ENCODE peak calls at places on chromosomes 2 and 18, in four cellular contexts. One of them, this sample, is unnamed.

GRCh38 chr2:11077411-11077810 is 77.9 kb upstream of the SLC66A3 start:
- DNase-seq in KG1: no peak
- DNase-seq in EL: no peak
- DNase-seq in CD8-positive, alpha-beta T cell: no peak
- DNase-seq in this sample: no peak

GRCh38 chr2:149703281-149703680 is 115.7 kb upstream of the MMADHC start:
- DNase-seq in KG1: no peak
- DNase-seq in EL: no peak
- DNase-seq in CD8-positive, alpha-beta T cell: no peak
- DNase-seq in this sample: no peak

GRCh38 chr2:60109744-60110143 is 443.7 kb downstream of the BCL11A start:
- DNase-seq in KG1: no peak
- DNase-seq in EL: no peak
- DNase-seq in CD8-positive, alpha-beta T cell: no peak
- DNase-seq in this sample: no peak

GRCh38 chr2:219501441-219501840 is 2.8 kb downstream of the GMPPA start:
- DNase-seq in KG1: no peak
- DNase-seq in EL: no peak
- DNase-seq in CD8-positive, alpha-beta T cell: no peak
- DNase-seq in this sample: no peak

GRCh38 chr2:162506706-162507105 is 162.8 kb downstream of the GCA start:
- DNase-seq in KG1: no peak
- DNase-seq in EL: no peak
- DNase-seq in CD8-positive, alpha-beta T cell: no peak
- DNase-seq in this sample: no peak

GRCh38 chr2:28681216-28681981 is 70.2 kb upstream of the PPP1CB start:
- DNase-seq in KG1: no peak
- DNase-seq in EL: peak
- DNase-seq in CD8-positive, alpha-beta T cell: peak
- DNase-seq in this sample: peak

GRCh38 chr2:10373931-10374330 is 71.2 kb downstream of the HPCAL1 start:
- DNase-seq in KG1: no peak
- DNase-seq in EL: no peak
- DNase-seq in CD8-positive, alpha-beta T cell: no peak
- DNase-seq in this sample: no peak

GRCh38 chr2:59985923-59986322 is 567.5 kb downstream of the BCL11A start:
- DNase-seq in KG1: no peak
- DNase-seq in EL: no peak
- DNase-seq in CD8-positive, alpha-beta T cell: no peak
- DNase-seq in this sample: no peak

GRCh38 chr18:78996741-78997490 is 17.3 kb downstream of the SALL3 start:
- DNase-seq in KG1: no peak
- DNase-seq in EL: no peak
- DNase-seq in CD8-positive, alpha-beta T cell: no peak
- DNase-seq in this sample: no peak

GRCh38 chr18:48302736-48303135 is 106.4 kb downstream of the ZBTB7C start:
- DNase-seq in KG1: no peak
- DNase-seq in EL: no peak
- DNase-seq in CD8-positive, alpha-beta T cell: no peak
- DNase-seq in this sample: no peak

GRCh38 chr2:86068098-86069047 is 37.3 kb downstream of the POLR1A start:
- DNase-seq in KG1: no peak
- DNase-seq in EL: peak
- DNase-seq in CD8-positive, alpha-beta T cell: peak
- DNase-seq in this sample: peak

GRCh38 chr18:12839526-12840196 is 44.4 kb downstream of the PTPN2 start:
- DNase-seq in KG1: peak
- DNase-seq in EL: no peak
- DNase-seq in CD8-positive, alpha-beta T cell: no peak
- DNase-seq in this sample: peak

GRCh38 chr2:182870227-182870626 is 3.8 kb upstream of the FRZB start:
- DNase-seq in KG1: no peak
- DNase-seq in EL: no peak
- DNase-seq in CD8-positive, alpha-beta T cell: no peak
- DNase-seq in this sample: no peak

GRCh38 chr2:172172513-172173217 is 70.0 kb upstream of the DLX2 start:
- DNase-seq in KG1: peak
- DNase-seq in EL: peak
- DNase-seq in CD8-positive, alpha-beta T cell: peak
- DNase-seq in this sample: peak

GRCh38 chr2:191479680-191480023 is 198.3 kb upstream of the NABP1 start:
- DNase-seq in KG1: no peak
- DNase-seq in EL: no peak
- DNase-seq in CD8-positive, alpha-beta T cell: no peak
- DNase-seq in this sample: no peak

GRCh38 chr2:101440127-101440738 is 34.7 kb downstream of the RFX8 start:
- DNase-seq in KG1: no peak
- DNase-seq in EL: no peak
- DNase-seq in CD8-positive, alpha-beta T cell: no peak
- DNase-seq in this sample: no peak

GRCh38 chr2:36487947-36488346 is 110.0 kb downstream of the FEZ2 start:
- DNase-seq in KG1: no peak
- DNase-seq in EL: peak
- DNase-seq in CD8-positive, alpha-beta T cell: no peak
- DNase-seq in this sample: no peak

GRCh38 chr2:27729614-27730013 is 41.9 kb upstream of the MRPL33 start:
- DNase-seq in KG1: no peak
- DNase-seq in EL: no peak
- DNase-seq in CD8-positive, alpha-beta T cell: no peak
- DNase-seq in this sample: no peak

GRCh38 chr2:188527110-188527509 is 235.4 kb downstream of the GULP1 start:
- DNase-seq in KG1: no peak
- DNase-seq in EL: peak
- DNase-seq in CD8-positive, alpha-beta T cell: no peak
- DNase-seq in this sample: no peak

GRCh38 chr2:75720525-75720924 is 9.8 kb upstream of the GCFC2 start:
- DNase-seq in KG1: no peak
- DNase-seq in EL: no peak
- DNase-seq in CD8-positive, alpha-beta T cell: no peak
- DNase-seq in this sample: no peak

GRCh38 chr2:102240640-102241370 is 54.0 kb downstream of the IL1RL2 start:
- DNase-seq in KG1: peak
- DNase-seq in EL: peak
- DNase-seq in CD8-positive, alpha-beta T cell: peak
- DNase-seq in this sample: peak

GRCh38 chr2:207928079-207928478 is 97.2 kb downstream of the PLEKHM3 start:
- DNase-seq in KG1: no peak
- DNase-seq in EL: no peak
- DNase-seq in CD8-positive, alpha-beta T cell: no peak
- DNase-seq in this sample: no peak

GRCh38 chr2:42339191-42339912 is 21.7 kb downstream of the COX7A2L start:
- DNase-seq in KG1: no peak
- DNase-seq in EL: no peak
- DNase-seq in CD8-positive, alpha-beta T cell: no peak
- DNase-seq in this sample: no peak

GRCh38 chr2:9532421-9532820 is 23.2 kb downstream of the ADAM17 start:
- DNase-seq in KG1: no peak
- DNase-seq in EL: no peak
- DNase-seq in CD8-positive, alpha-beta T cell: no peak
- DNase-seq in this sample: no peak

GRCh38 chr2:8583400-8584173 is 98.3 kb upstream of the ID2 start:
- DNase-seq in KG1: peak
- DNase-seq in EL: no peak
- DNase-seq in CD8-positive, alpha-beta T cell: peak
- DNase-seq in this sample: peak

GRCh38 chr2:29747786-29748470 is 173.5 kb downstream of the ALK start:
- DNase-seq in KG1: no peak
- DNase-seq in EL: peak
- DNase-seq in CD8-positive, alpha-beta T cell: no peak
- DNase-seq in this sample: no peak

GRCh38 chr2:29502452-29502851 is 387.2 kb downstream of the CLIP4 start:
- DNase-seq in KG1: no peak
- DNase-seq in EL: peak
- DNase-seq in CD8-positive, alpha-beta T cell: no peak
- DNase-seq in this sample: no peak